ENCODE peak calls at places on chromosomes 3 and 15, in five cellular contexts. A is activated gamma-delta T cell; K is SJSA1; M is activated T-cell treated with anti-CD3 and anti-CD28 coated beads, Interleukin-2, amount 50 U/mL, for 1 hour; S is stimulated activated naive CD8-positive, alpha-beta T cell treated with anti-CD3 and anti-CD28 coated beads, Interleukin-15, amount 100 ng/mL, for 72 hours. W is an unnamed sample.

GRCh38 chr3:71172951-71173350 is 410.6 kb downstream of the FOXP1 start:
- DNase-seq in S (no peak), K (no peak), M (no peak), A (no peak), W (no peak)

GRCh38 chr15:76865548-76865991 is 39.6 kb downstream of the SCAPER start:
- DNase-seq in M (no peak), A (no peak), K (no peak), S (no peak), W (no peak)

GRCh38 chr15:69906256-69907185 is 191.2 kb downstream of the TLE3 start:
- DNase-seq in S (no peak), K (peak; percentile 59), M (no peak), A (no peak), W (no peak)

GRCh38 chr3:114640126-114640525 is 346.3 kb downstream of the TIGIT start:
- DNase-seq in M (no peak), K (no peak), A (no peak), S (no peak), W (no peak)

GRCh38 chr3:56422316-56422715 is 46.0 kb downstream of the ERC2 start:
- DNase-seq in S (no peak), K (no peak), A (no peak), M (no peak), W (no peak)

GRCh38 chr3:108767258-108767657 is 10.0 kb upstream of the RETNLB start:
- DNase-seq in S (no peak), A (no peak), K (no peak), M (no peak), W (no peak)

GRCh38 chr15:31263751-31264533 is 62.7 kb upstream of the KLF13 start:
- DNase-seq in K (no peak), M (peak; percentile 79), A (peak; percentile 39), S (peak; percentile 63), W (no peak)

GRCh38 chr15:78070049-78070698 is 7.3 kb downstream of the TBC1D2B start:
- DNase-seq in A (no peak), S (no peak), M (no peak), K (no peak), W (no peak)

GRCh38 chr15:96977886-96978285 is 647.4 kb downstream of the NR2F2 start:
- DNase-seq in A (no peak), M (no peak), S (no peak), K (no peak), W (no peak)